ENCODE peak calls at places on chromosomes 1 and 21, in eight cellular contexts. One of them, this sample, is unnamed.

GRCh38 chr1:205976708-205977107 is 26.5 kb downstream of the RAB7B start:
- DNase-seq in foreskin fibroblast: no peak
- DNase-seq in naive thymus-derived CD8-positive, alpha-beta T cell: no peak
- DNase-seq in upper lobe of right lung: peak
- DNase-seq in cardiac fibroblast: peak
- DNase-seq in activated CD4-positive, alpha-beta T cell treated with anti-CD3 and anti-CD28 coated beads, Interleukin-2, amount 50 U/mL, for 24 hours: no peak
- DNase-seq in NT2/D1: peak
- DNase-seq in GM23248: peak
- DNase-seq in this sample: peak

GRCh38 chr1:165403835-165404482 is 41.0 kb downstream of the RXRG start:
- DNase-seq in foreskin fibroblast: no peak
- DNase-seq in naive thymus-derived CD8-positive, alpha-beta T cell: peak
- DNase-seq in upper lobe of right lung: no peak
- DNase-seq in cardiac fibroblast: peak
- DNase-seq in activated CD4-positive, alpha-beta T cell treated with anti-CD3 and anti-CD28 coated beads, Interleukin-2, amount 50 U/mL, for 24 hours: peak
- DNase-seq in NT2/D1: peak
- DNase-seq in GM23248: peak
- DNase-seq in this sample: no peak

GRCh38 chr1:113542221-113542701 is 151.9 kb downstream of the MAGI3 start:
- DNase-seq in foreskin fibroblast: peak
- DNase-seq in naive thymus-derived CD8-positive, alpha-beta T cell: no peak
- DNase-seq in upper lobe of right lung: no peak
- DNase-seq in cardiac fibroblast: peak
- DNase-seq in activated CD4-positive, alpha-beta T cell treated with anti-CD3 and anti-CD28 coated beads, Interleukin-2, amount 50 U/mL, for 24 hours: no peak
- DNase-seq in NT2/D1: no peak
- DNase-seq in GM23248: peak
- DNase-seq in this sample: peak

GRCh38 chr1:10794724-10795304 is 1.6 kb downstream of the CASZ1 start:
- DNase-seq in foreskin fibroblast: no peak
- DNase-seq in naive thymus-derived CD8-positive, alpha-beta T cell: no peak
- DNase-seq in upper lobe of right lung: no peak
- DNase-seq in cardiac fibroblast: peak
- DNase-seq in activated CD4-positive, alpha-beta T cell treated with anti-CD3 and anti-CD28 coated beads, Interleukin-2, amount 50 U/mL, for 24 hours: no peak
- DNase-seq in NT2/D1: no peak
- DNase-seq in GM23248: peak
- DNase-seq in this sample: no peak

GRCh38 chr1:246566128-246566807 is at the start of the genes CNST and TFB2M:
- DNase-seq in foreskin fibroblast: peak
- DNase-seq in naive thymus-derived CD8-positive, alpha-beta T cell: peak
- DNase-seq in upper lobe of right lung: peak
- DNase-seq in cardiac fibroblast: peak
- DNase-seq in activated CD4-positive, alpha-beta T cell treated with anti-CD3 and anti-CD28 coated beads, Interleukin-2, amount 50 U/mL, for 24 hours: peak
- DNase-seq in NT2/D1: peak
- DNase-seq in GM23248: peak
- DNase-seq in this sample: peak

GRCh38 chr1:209403921-209404320 is 179.6 kb upstream of the CAMK1G start:
- DNase-seq in foreskin fibroblast: no peak
- DNase-seq in naive thymus-derived CD8-positive, alpha-beta T cell: no peak
- DNase-seq in upper lobe of right lung: no peak
- DNase-seq in cardiac fibroblast: no peak
- DNase-seq in activated CD4-positive, alpha-beta T cell treated with anti-CD3 and anti-CD28 coated beads, Interleukin-2, amount 50 U/mL, for 24 hours: no peak
- DNase-seq in NT2/D1: no peak
- DNase-seq in GM23248: no peak
- DNase-seq in this sample: no peak

GRCh38 chr1:12527564-12527963 is 90.4 kb downstream of the DHRS3 start:
- DNase-seq in foreskin fibroblast: no peak
- DNase-seq in naive thymus-derived CD8-positive, alpha-beta T cell: no peak
- DNase-seq in upper lobe of right lung: peak
- DNase-seq in cardiac fibroblast: no peak
- DNase-seq in activated CD4-positive, alpha-beta T cell treated with anti-CD3 and anti-CD28 coated beads, Interleukin-2, amount 50 U/mL, for 24 hours: no peak
- DNase-seq in NT2/D1: no peak
- DNase-seq in GM23248: no peak
- DNase-seq in this sample: no peak

GRCh38 chr1:162248854-162249535 is 127.7 kb downstream of the SPATA46 start:
- DNase-seq in foreskin fibroblast: no peak
- DNase-seq in naive thymus-derived CD8-positive, alpha-beta T cell: no peak
- DNase-seq in upper lobe of right lung: no peak
- DNase-seq in cardiac fibroblast: peak
- DNase-seq in activated CD4-positive, alpha-beta T cell treated with anti-CD3 and anti-CD28 coated beads, Interleukin-2, amount 50 U/mL, for 24 hours: no peak
- DNase-seq in NT2/D1: peak
- DNase-seq in GM23248: peak
- DNase-seq in this sample: peak

GRCh38 chr1:150233359-150234308 is 2.3 kb downstream of the ANP32E start:
- DNase-seq in foreskin fibroblast: no peak
- DNase-seq in naive thymus-derived CD8-positive, alpha-beta T cell: no peak
- DNase-seq in upper lobe of right lung: peak
- DNase-seq in cardiac fibroblast: peak
- DNase-seq in activated CD4-positive, alpha-beta T cell treated with anti-CD3 and anti-CD28 coated beads, Interleukin-2, amount 50 U/mL, for 24 hours: peak
- DNase-seq in NT2/D1: no peak
- DNase-seq in GM23248: peak
- DNase-seq in this sample: peak

GRCh38 chr1:180863158-180863775 is 49.4 kb upstream of the KIAA1614 start:
- DNase-seq in foreskin fibroblast: peak
- DNase-seq in naive thymus-derived CD8-positive, alpha-beta T cell: peak
- DNase-seq in upper lobe of right lung: no peak
- DNase-seq in cardiac fibroblast: peak
- DNase-seq in activated CD4-positive, alpha-beta T cell treated with anti-CD3 and anti-CD28 coated beads, Interleukin-2, amount 50 U/mL, for 24 hours: peak
- DNase-seq in NT2/D1: peak
- DNase-seq in GM23248: peak
- DNase-seq in this sample: peak

GRCh38 chr1:32273389-32274208 is 18.3 kb upstream of the HDAC1 start:
- DNase-seq in foreskin fibroblast: no peak
- DNase-seq in naive thymus-derived CD8-positive, alpha-beta T cell: peak
- DNase-seq in upper lobe of right lung: no peak
- DNase-seq in cardiac fibroblast: no peak
- DNase-seq in activated CD4-positive, alpha-beta T cell treated with anti-CD3 and anti-CD28 coated beads, Interleukin-2, amount 50 U/mL, for 24 hours: peak
- DNase-seq in NT2/D1: peak
- DNase-seq in GM23248: peak
- DNase-seq in this sample: peak

GRCh38 chr1:169475806-169476205 is 9.9 kb downstream of the SLC19A2 start:
- DNase-seq in foreskin fibroblast: no peak
- DNase-seq in naive thymus-derived CD8-positive, alpha-beta T cell: no peak
- DNase-seq in upper lobe of right lung: no peak
- DNase-seq in cardiac fibroblast: no peak
- DNase-seq in activated CD4-positive, alpha-beta T cell treated with anti-CD3 and anti-CD28 coated beads, Interleukin-2, amount 50 U/mL, for 24 hours: no peak
- DNase-seq in NT2/D1: no peak
- DNase-seq in GM23248: no peak
- DNase-seq in this sample: no peak

GRCh38 chr1:172909606-172910326 is 141.0 kb downstream of the TNFSF18 start:
- DNase-seq in foreskin fibroblast: peak
- DNase-seq in naive thymus-derived CD8-positive, alpha-beta T cell: no peak
- DNase-seq in upper lobe of right lung: no peak
- DNase-seq in cardiac fibroblast: peak
- DNase-seq in activated CD4-positive, alpha-beta T cell treated with anti-CD3 and anti-CD28 coated beads, Interleukin-2, amount 50 U/mL, for 24 hours: no peak
- DNase-seq in NT2/D1: no peak
- DNase-seq in GM23248: peak
- DNase-seq in this sample: peak

GRCh38 chr21:44656868-44657267 is 864 bp upstream of the KRTAP12-3 start:
- DNase-seq in foreskin fibroblast: no peak
- DNase-seq in naive thymus-derived CD8-positive, alpha-beta T cell: no peak
- DNase-seq in upper lobe of right lung: no peak
- DNase-seq in cardiac fibroblast: no peak
- DNase-seq in activated CD4-positive, alpha-beta T cell treated with anti-CD3 and anti-CD28 coated beads, Interleukin-2, amount 50 U/mL, for 24 hours: no peak
- DNase-seq in NT2/D1: no peak
- DNase-seq in GM23248: no peak
- DNase-seq in this sample: no peak

GRCh38 chr1:3430820-3431219 is 23.6 kb upstream of the ARHGEF16 start:
- DNase-seq in foreskin fibroblast: no peak
- DNase-seq in naive thymus-derived CD8-positive, alpha-beta T cell: no peak
- DNase-seq in upper lobe of right lung: no peak
- DNase-seq in cardiac fibroblast: no peak
- DNase-seq in activated CD4-positive, alpha-beta T cell treated with anti-CD3 and anti-CD28 coated beads, Interleukin-2, amount 50 U/mL, for 24 hours: no peak
- DNase-seq in NT2/D1: no peak
- DNase-seq in GM23248: no peak
- DNase-seq in this sample: no peak

GRCh38 chr1:94339229-94339927 is 78.8 kb upstream of the ABCD3 start:
- DNase-seq in foreskin fibroblast: no peak
- DNase-seq in naive thymus-derived CD8-positive, alpha-beta T cell: no peak
- DNase-seq in upper lobe of right lung: no peak
- DNase-seq in cardiac fibroblast: no peak
- DNase-seq in activated CD4-positive, alpha-beta T cell treated with anti-CD3 and anti-CD28 coated beads, Interleukin-2, amount 50 U/mL, for 24 hours: no peak
- DNase-seq in NT2/D1: no peak
- DNase-seq in GM23248: no peak
- DNase-seq in this sample: no peak

GRCh38 chr21:32364387-32364786 is 28.4 kb downstream of the URB1 start:
- DNase-seq in foreskin fibroblast: no peak
- DNase-seq in naive thymus-derived CD8-positive, alpha-beta T cell: no peak
- DNase-seq in upper lobe of right lung: no peak
- DNase-seq in cardiac fibroblast: no peak
- DNase-seq in activated CD4-positive, alpha-beta T cell treated with anti-CD3 and anti-CD28 coated beads, Interleukin-2, amount 50 U/mL, for 24 hours: no peak
- DNase-seq in NT2/D1: no peak
- DNase-seq in GM23248: no peak
- DNase-seq in this sample: no peak

GRCh38 chr1:167687919-167688519 is 33.8 kb upstream of the MPZL1 start:
- DNase-seq in foreskin fibroblast: peak
- DNase-seq in naive thymus-derived CD8-positive, alpha-beta T cell: peak
- DNase-seq in upper lobe of right lung: no peak
- DNase-seq in cardiac fibroblast: peak
- DNase-seq in activated CD4-positive, alpha-beta T cell treated with anti-CD3 and anti-CD28 coated beads, Interleukin-2, amount 50 U/mL, for 24 hours: peak
- DNase-seq in NT2/D1: peak
- DNase-seq in GM23248: peak
- DNase-seq in this sample: peak

GRCh38 chr1:217315346-217315745 is 315.5 kb downstream of the GPATCH2 start:
- DNase-seq in foreskin fibroblast: peak
- DNase-seq in naive thymus-derived CD8-positive, alpha-beta T cell: no peak
- DNase-seq in upper lobe of right lung: no peak
- DNase-seq in cardiac fibroblast: peak
- DNase-seq in activated CD4-positive, alpha-beta T cell treated with anti-CD3 and anti-CD28 coated beads, Interleukin-2, amount 50 U/mL, for 24 hours: no peak
- DNase-seq in NT2/D1: no peak
- DNase-seq in GM23248: peak
- DNase-seq in this sample: peak

GRCh38 chr21:38660333-38661295 is 145.1 kb upstream of the ETS2 start:
- DNase-seq in foreskin fibroblast: no peak
- DNase-seq in naive thymus-derived CD8-positive, alpha-beta T cell: no peak
- DNase-seq in upper lobe of right lung: peak
- DNase-seq in cardiac fibroblast: no peak
- DNase-seq in activated CD4-positive, alpha-beta T cell treated with anti-CD3 and anti-CD28 coated beads, Interleukin-2, amount 50 U/mL, for 24 hours: no peak
- DNase-seq in NT2/D1: no peak
- DNase-seq in GM23248: peak
- DNase-seq in this sample: no peak

GRCh38 chr21:21000576-21001175 is 2.5 kb downstream of the NCAM2 start:
- DNase-seq in foreskin fibroblast: no peak
- DNase-seq in naive thymus-derived CD8-positive, alpha-beta T cell: no peak
- DNase-seq in upper lobe of right lung: no peak
- DNase-seq in cardiac fibroblast: no peak
- DNase-seq in activated CD4-positive, alpha-beta T cell treated with anti-CD3 and anti-CD28 coated beads, Interleukin-2, amount 50 U/mL, for 24 hours: no peak
- DNase-seq in NT2/D1: no peak
- DNase-seq in GM23248: no peak
- DNase-seq in this sample: no peak

GRCh38 chr1:176741181-176741580 is 278.2 kb downstream of the PAPPA2 start:
- DNase-seq in foreskin fibroblast: no peak
- DNase-seq in naive thymus-derived CD8-positive, alpha-beta T cell: no peak
- DNase-seq in upper lobe of right lung: no peak
- DNase-seq in cardiac fibroblast: no peak
- DNase-seq in activated CD4-positive, alpha-beta T cell treated with anti-CD3 and anti-CD28 coated beads, Interleukin-2, amount 50 U/mL, for 24 hours: no peak
- DNase-seq in NT2/D1: no peak
- DNase-seq in GM23248: no peak
- DNase-seq in this sample: no peak

GRCh38 chr21:44815225-44815624 is 2.6 kb downstream of the SUMO3 start:
- DNase-seq in foreskin fibroblast: no peak
- DNase-seq in naive thymus-derived CD8-positive, alpha-beta T cell: no peak
- DNase-seq in upper lobe of right lung: no peak
- DNase-seq in cardiac fibroblast: no peak
- DNase-seq in activated CD4-positive, alpha-beta T cell treated with anti-CD3 and anti-CD28 coated beads, Interleukin-2, amount 50 U/mL, for 24 hours: no peak
- DNase-seq in NT2/D1: no peak
- DNase-seq in GM23248: no peak
- DNase-seq in this sample: no peak

GRCh38 chr1:80536464-80536863 is 1264.3 kb upstream of the ADGRL2 start:
- DNase-seq in foreskin fibroblast: no peak
- DNase-seq in naive thymus-derived CD8-positive, alpha-beta T cell: no peak
- DNase-seq in upper lobe of right lung: no peak
- DNase-seq in cardiac fibroblast: no peak
- DNase-seq in activated CD4-positive, alpha-beta T cell treated with anti-CD3 and anti-CD28 coated beads, Interleukin-2, amount 50 U/mL, for 24 hours: no peak
- DNase-seq in NT2/D1: no peak
- DNase-seq in GM23248: no peak
- DNase-seq in this sample: no peak

GRCh38 chr1:83500531-83500930 is 498.4 kb downstream of the TTLL7 start:
- DNase-seq in foreskin fibroblast: no peak
- DNase-seq in naive thymus-derived CD8-positive, alpha-beta T cell: no peak
- DNase-seq in upper lobe of right lung: no peak
- DNase-seq in cardiac fibroblast: no peak
- DNase-seq in activated CD4-positive, alpha-beta T cell treated with anti-CD3 and anti-CD28 coated beads, Interleukin-2, amount 50 U/mL, for 24 hours: no peak
- DNase-seq in NT2/D1: no peak
- DNase-seq in GM23248: no peak
- DNase-seq in this sample: no peak

GRCh38 chr1:228360533-228361313 is 45.9 kb downstream of the TRIM11 start:
- DNase-seq in foreskin fibroblast: no peak
- DNase-seq in naive thymus-derived CD8-positive, alpha-beta T cell: no peak
- DNase-seq in upper lobe of right lung: no peak
- DNase-seq in cardiac fibroblast: no peak
- DNase-seq in activated CD4-positive, alpha-beta T cell treated with anti-CD3 and anti-CD28 coated beads, Interleukin-2, amount 50 U/mL, for 24 hours: no peak
- DNase-seq in NT2/D1: no peak
- DNase-seq in GM23248: no peak
- DNase-seq in this sample: no peak

GRCh38 chr1:198519639-198520501 is 20.6 kb downstream of the ATP6V1G3 start:
- DNase-seq in foreskin fibroblast: no peak
- DNase-seq in naive thymus-derived CD8-positive, alpha-beta T cell: no peak
- DNase-seq in upper lobe of right lung: no peak
- DNase-seq in cardiac fibroblast: peak
- DNase-seq in activated CD4-positive, alpha-beta T cell treated with anti-CD3 and anti-CD28 coated beads, Interleukin-2, amount 50 U/mL, for 24 hours: no peak
- DNase-seq in NT2/D1: no peak
- DNase-seq in GM23248: no peak
- DNase-seq in this sample: no peak

GRCh38 chr21:24110846-24111245 is 1496.4 kb downstream of the MRPL39 start:
- DNase-seq in foreskin fibroblast: no peak
- DNase-seq in naive thymus-derived CD8-positive, alpha-beta T cell: no peak
- DNase-seq in upper lobe of right lung: no peak
- DNase-seq in cardiac fibroblast: peak
- DNase-seq in activated CD4-positive, alpha-beta T cell treated with anti-CD3 and anti-CD28 coated beads, Interleukin-2, amount 50 U/mL, for 24 hours: no peak
- DNase-seq in NT2/D1: no peak
- DNase-seq in GM23248: no peak
- DNase-seq in this sample: no peak

GRCh38 chr1:225445644-225446297 is 17.9 kb upstream of the LBR start:
- DNase-seq in foreskin fibroblast: no peak
- DNase-seq in naive thymus-derived CD8-positive, alpha-beta T cell: peak
- DNase-seq in upper lobe of right lung: peak
- DNase-seq in cardiac fibroblast: no peak
- DNase-seq in activated CD4-positive, alpha-beta T cell treated with anti-CD3 and anti-CD28 coated beads, Interleukin-2, amount 50 U/mL, for 24 hours: no peak
- DNase-seq in NT2/D1: no peak
- DNase-seq in GM23248: no peak
- DNase-seq in this sample: no peak

GRCh38 chr1:4769516-4770280 is 115.3 kb downstream of the AJAP1 start:
- DNase-seq in foreskin fibroblast: no peak
- DNase-seq in naive thymus-derived CD8-positive, alpha-beta T cell: no peak
- DNase-seq in upper lobe of right lung: no peak
- DNase-seq in cardiac fibroblast: no peak
- DNase-seq in activated CD4-positive, alpha-beta T cell treated with anti-CD3 and anti-CD28 coated beads, Interleukin-2, amount 50 U/mL, for 24 hours: no peak
- DNase-seq in NT2/D1: no peak
- DNase-seq in GM23248: no peak
- DNase-seq in this sample: no peak

GRCh38 chr1:205567716-205568115 is 63.2 kb downstream of the CDK18 start:
- DNase-seq in foreskin fibroblast: no peak
- DNase-seq in naive thymus-derived CD8-positive, alpha-beta T cell: no peak
- DNase-seq in upper lobe of right lung: peak
- DNase-seq in cardiac fibroblast: no peak
- DNase-seq in activated CD4-positive, alpha-beta T cell treated with anti-CD3 and anti-CD28 coated beads, Interleukin-2, amount 50 U/mL, for 24 hours: no peak
- DNase-seq in NT2/D1: no peak
- DNase-seq in GM23248: no peak
- DNase-seq in this sample: no peak

This sample was measured in amniotic epithelial cell.